ENCODE peak calls at places on chromosomes 16 and 17, in six cellular contexts. Z, L, B, K, X and D are unnamed samples.

GRCh38 chr17:71438631-71439146 is 682.1 kb upstream of the SOX9 start:
- DNase-seq in X (peak), K (no peak), L (peak), Z (no peak), B (no peak), D (no peak)

GRCh38 chr16:55534773-55535172 is 25.9 kb downstream of the LPCAT2 start:
- DNase-seq in Z (no peak), B (no peak), X (peak), K (no peak), L (no peak), D (no peak)

GRCh38 chr17:40884708-40885512 is at the start of gene KRT20:
- DNase-seq in B (no peak), Z (no peak), X (no peak), L (no peak), K (no peak), D (no peak)

GRCh38 chr17:29748400-29748799 is 125.7 kb upstream of the CORO6 start:
- DNase-seq in Z (no peak), X (no peak), K (no peak), L (no peak), B (no peak), D (no peak)

GRCh38 chr16:66483689-66484452 is 56.8 kb downstream of the BEAN1 start:
- DNase-seq in B (peak), K (peak), X (peak), L (peak), Z (peak), D (peak)

GRCh38 chr17:71649986-71650385 is 470.8 kb upstream of the SOX9 start:
- DNase-seq in K (no peak), L (peak), Z (no peak), B (no peak), X (no peak), D (no peak)

GRCh38 chr17:57811633-57812280 is 38.1 kb downstream of the MRPS23 start:
- DNase-seq in Z (no peak), L (no peak), X (no peak), K (no peak), B (no peak), D (no peak)

GRCh38 chr17:69447726-69448125 is 33.2 kb downstream of the MAP2K6 start:
- DNase-seq in L (no peak), K (peak), X (no peak), Z (no peak), B (no peak), D (no peak)

GRCh38 chr16:1147027-1147426 is 5.9 kb upstream of the CACNA1H start:
- DNase-seq in K (no peak), L (no peak), Z (no peak), B (no peak), X (no peak), D (no peak)

GRCh38 chr16:21952040-21952792 is 945 bp upstream of the UQCRC2 start:
- DNase-seq in Z (peak), X (peak), K (peak), L (peak), B (peak), D (no peak)

GRCh38 chr17:31672161-31672819 is 186.8 kb downstream of the COPRS start:
- DNase-seq in X (no peak), K (no peak), L (no peak), B (no peak), Z (no peak), D (no peak)

GRCh38 chr17:30832438-30832790 is 648 bp downstream of the ATAD5 start:
- DNase-seq in B (no peak), X (no peak), Z (no peak), K (no peak), L (no peak), D (no peak)

GRCh38 chr16:51666821-51667220 is 515.8 kb upstream of the SALL1 start:
- DNase-seq in L (no peak), X (no peak), Z (no peak), K (no peak), B (no peak), D (no peak)

GRCh38 chr17:32007463-32008298 is 498 bp downstream of the LRRC37B start:
- DNase-seq in K (peak), X (peak), Z (peak), L (peak), B (peak), D (no peak)

GRCh38 chr16:24580665-24581064 is 41.3 kb downstream of the RBBP6 start:
- DNase-seq in K (no peak), L (peak), Z (no peak), X (peak), B (no peak), D (no peak)

GRCh38 chr17:28879886-28880571 is 17.5 kb downstream of the FLOT2 start:
- DNase-seq in K (no peak), L (no peak), Z (no peak), B (no peak), X (no peak), D (no peak)

GRCh38 chr17:19341211-19341631 is 21.3 kb downstream of the B9D1 start:
- DNase-seq in K (no peak), Z (no peak), X (no peak), L (no peak), B (no peak), D (peak)

GRCh38 chr17:69898606-69899005 is 176.4 kb upstream of the KCNJ16 start:
- DNase-seq in B (no peak), X (no peak), L (no peak), Z (no peak), K (no peak), D (no peak)

GRCh38 chr17:28466521-28467048 is 6.9 kb upstream of the SLC13A2 start:
- DNase-seq in B (no peak), K (no peak), X (no peak), L (no peak), Z (no peak), D (no peak)

GRCh38 chr17:76138896-76139248 is 2.2 kb downstream of the FOXJ1 start:
- DNase-seq in B (no peak), Z (no peak), L (no peak), K (no peak), X (no peak), D (no peak)

GRCh38 chr17:76139261-76139752 is 1.7 kb downstream of the FOXJ1 start:
- DNase-seq in Z (no peak), X (no peak), L (no peak), B (no peak), K (no peak), D (peak)

GRCh38 chr17:76141212-76142043 is at the start of gene FOXJ1:
- DNase-seq in L (peak), X (peak), B (peak), K (peak), Z (peak), D (peak)

GRCh38 chr17:76140661-76141211 is 309 bp downstream of the FOXJ1 start:
- DNase-seq in K (no peak), L (no peak), B (no peak), Z (no peak), X (no peak), D (no peak)

GRCh38 chr17:76139801-76140660 is 1.0 kb downstream of the FOXJ1 start:
- DNase-seq in K (no peak), L (no peak), X (no peak), Z (peak), B (no peak), D (peak)
- TF ChIP-seq CTCF in K (no peak), L (no peak), X (no peak), Z (no peak), B (no peak), D (no peak)

DNA sequence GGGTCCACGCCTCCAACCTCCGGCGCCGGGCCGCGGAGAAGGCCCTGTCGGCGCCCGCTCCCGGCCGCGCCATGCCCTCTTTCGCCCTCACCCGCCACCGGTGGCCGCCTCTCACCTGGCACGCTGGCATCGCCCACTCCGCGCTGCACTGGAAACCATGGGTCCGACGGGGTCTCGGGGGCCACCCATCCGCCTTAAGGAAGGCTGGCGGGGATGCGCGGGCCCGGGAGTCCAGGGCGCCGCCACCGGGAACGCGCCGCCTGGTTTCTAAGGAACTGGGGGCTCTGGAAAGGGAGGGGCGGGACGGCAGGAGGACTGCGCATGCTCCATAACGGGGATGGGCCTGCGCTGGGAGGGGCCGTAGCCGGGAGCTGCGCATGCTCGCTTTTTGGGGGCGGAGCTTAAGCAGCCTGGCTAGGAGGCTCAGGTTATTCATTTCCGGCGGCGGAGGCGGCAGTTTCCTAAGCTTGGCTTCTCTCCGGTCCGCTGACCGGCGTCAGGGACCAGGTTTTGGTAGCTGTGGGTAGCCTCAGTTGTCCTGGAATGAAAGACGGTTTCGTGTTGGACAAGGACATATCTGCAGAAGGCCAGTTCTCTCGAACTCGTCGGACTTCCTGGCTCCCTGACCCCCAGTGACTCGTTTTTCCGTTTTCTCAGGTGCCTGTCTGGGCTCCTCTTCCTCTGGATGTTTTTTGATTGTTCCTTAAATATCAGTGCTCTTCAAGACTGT is at the start of gene GFOD2:
- DNase-seq in B (peak), X (peak), L (peak), Z (peak), K (peak), D (peak)
- TF ChIP-seq CTCF in B (no peak), X (no peak), L (no peak), Z (no peak), K (no peak), D (peak)

DNA sequence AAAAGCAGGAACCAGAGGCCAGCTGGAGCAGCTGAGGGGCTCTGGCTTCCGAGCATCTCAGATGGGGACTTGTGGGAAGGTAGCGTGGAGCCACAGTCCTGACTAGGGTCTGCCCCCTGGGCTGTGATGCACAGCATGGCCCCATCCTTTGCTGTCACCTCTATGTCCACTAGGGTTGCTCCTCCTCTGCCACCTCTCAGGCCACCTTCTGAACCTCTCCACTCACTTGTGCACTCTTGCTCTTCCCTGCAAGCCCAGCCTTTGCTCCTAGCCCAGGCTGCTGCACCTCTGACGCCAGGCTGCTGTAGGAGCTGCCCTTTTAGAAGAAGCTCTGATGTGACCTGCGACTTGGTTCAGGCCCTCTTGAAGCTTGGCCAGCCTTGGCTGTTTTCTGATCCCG is 24.3 kb upstream of the SMPD3 start:
- DNase-seq in X (no peak), Z (no peak), B (no peak), L (no peak), K (no peak), D (no peak)
- TF ChIP-seq CTCF in X (no peak), Z (no peak), B (no peak), L (no peak), K (no peak), D (no peak)

DNA sequence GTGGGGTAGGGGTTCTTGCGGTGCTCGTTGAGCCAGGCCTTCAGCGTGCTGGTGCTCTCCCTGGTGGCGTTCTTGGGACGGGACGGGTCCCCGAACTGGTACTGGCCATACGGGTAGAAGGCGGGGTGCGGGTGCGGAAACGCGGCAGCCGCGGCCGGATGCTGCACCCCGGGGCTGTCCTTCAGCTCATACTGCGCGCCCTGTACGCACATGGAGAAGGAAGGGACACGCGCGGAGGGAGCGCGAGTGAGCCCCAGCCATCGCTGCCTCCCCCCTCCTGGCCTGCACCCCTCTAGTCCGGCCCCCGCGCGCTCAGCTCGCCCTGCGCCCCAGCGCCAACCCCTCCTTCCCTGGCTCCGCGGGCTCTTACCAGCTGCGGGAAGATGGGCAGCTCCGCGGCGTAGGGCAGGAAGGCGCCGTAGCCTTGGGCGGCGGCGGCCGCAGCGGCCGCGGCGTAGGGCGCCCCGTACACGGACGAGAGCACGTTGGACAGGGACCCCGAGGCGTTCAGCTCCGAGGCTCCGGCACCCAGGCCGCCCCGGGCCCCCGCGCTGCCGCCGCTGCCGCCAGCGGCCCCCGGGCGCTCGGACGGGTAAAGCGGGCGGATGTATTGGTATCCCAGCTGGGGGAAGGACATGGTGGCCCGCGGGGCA is 1.0 kb downstream of the IRX3 start:
- DNase-seq in B (no peak), X (peak), Z (no peak), L (no peak), K (peak), D (no peak)
- TF ChIP-seq CTCF in B (no peak), X (no peak), Z (no peak), L (no peak), K (no peak), D (peak)

GRCh38 chr17:45648642-45649041 is 135.5 kb upstream of the CRHR1 start:
- DNase-seq in X (peak), Z (no peak), B (no peak), L (no peak), K (no peak), D (no peak)
- TF ChIP-seq CTCF in X (peak), Z (no peak), B (no peak), L (no peak), K (no peak), D (peak)

DNA sequence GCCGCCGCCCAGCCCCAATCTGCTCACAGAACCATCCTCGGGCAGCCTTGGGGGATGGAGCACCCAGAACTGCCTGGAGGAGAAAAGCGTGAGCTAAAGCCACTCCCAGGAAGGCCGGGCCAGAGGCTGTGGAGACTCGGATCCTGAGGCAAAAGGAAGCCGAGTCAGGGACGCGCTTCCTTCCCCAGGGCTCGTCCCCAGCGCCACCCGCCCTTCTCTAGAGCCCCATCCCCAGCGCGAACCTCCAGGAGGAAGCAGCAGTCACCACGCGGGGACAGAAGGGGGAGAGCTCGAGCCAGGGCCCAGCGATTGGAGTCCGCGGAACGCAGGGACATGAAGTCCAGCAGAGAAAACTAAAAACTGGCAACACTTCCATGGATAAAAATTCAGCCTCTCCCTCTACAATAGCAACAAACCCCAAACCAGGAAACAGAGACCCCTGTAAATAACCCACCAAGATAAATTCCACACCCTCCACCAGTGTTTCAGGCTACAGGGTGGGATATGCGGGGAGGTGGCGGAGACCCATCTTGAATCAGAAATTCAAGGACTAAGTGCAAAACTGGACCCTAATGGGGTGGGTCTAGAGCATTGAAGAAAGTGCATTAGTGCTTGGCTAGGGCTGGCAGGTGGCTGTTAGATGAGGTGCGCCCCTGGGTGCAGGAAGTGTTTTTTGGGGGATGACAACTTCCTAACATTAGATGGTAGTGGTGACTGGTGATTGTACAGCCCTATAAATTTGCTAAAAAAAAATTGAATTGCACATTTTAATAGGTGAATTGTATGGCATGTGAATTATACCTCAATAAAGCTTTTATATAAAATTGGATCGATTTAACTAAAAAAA is 116.1 kb upstream of the METRNL start:
- DNase-seq in K (peak), X (peak), L (peak), B (peak), Z (peak), D (peak)
- TF ChIP-seq CTCF in K (peak), X (peak), L (peak), B (peak), Z (peak), D (peak)

DNA sequence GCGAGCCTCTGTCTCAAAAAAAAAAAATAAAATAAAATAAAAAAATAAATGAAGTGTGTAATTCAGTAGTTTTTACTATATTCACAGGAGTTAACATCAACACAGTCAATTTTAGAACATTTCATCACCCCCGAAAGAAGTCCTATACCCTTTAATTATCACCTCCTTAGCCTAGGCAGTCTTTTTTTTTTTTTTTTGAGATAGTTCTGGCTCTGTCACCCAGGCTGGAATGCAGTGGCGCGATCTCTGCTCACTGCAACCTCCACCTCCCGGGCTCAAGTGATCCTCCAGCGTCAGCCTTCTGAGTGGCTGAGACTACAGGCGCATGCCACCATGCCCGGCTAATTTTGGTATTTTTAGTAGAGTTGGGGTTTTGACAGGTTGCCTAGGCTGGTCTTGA is 150.7 kb downstream of the SNX29 start:
- DNase-seq in B (no peak), K (no peak), Z (no peak), X (no peak), L (no peak), D (no peak)
- TF ChIP-seq CTCF in B (no peak), K (no peak), Z (no peak), X (no peak), L (no peak), D (no peak)